ENCODE peak calls at places on chromosomes 12 and 14, in seven cellular contexts. V is HL-60; P is fibroblast of lung; G is substantia nigra; J is keratinocyte; E is brain microvascular endothelial cell; M is CD8-positive, alpha-beta T cell. H is an unnamed sample.

GRCh38 chr12:11756523-11756922 is 107.0 kb downstream of the ETV6 start:
- DNase-seq in V (no peak), P (no peak), G (no peak), J (no peak), E (no peak), M (no peak), H (no peak)

GRCh38 chr12:72271741-72272661 is at the start of gene TRHDE:
- DNase-seq in V (peak), P (peak), G (no peak), J (no peak), E (peak), M (no peak), H (peak)

GRCh38 chr12:92290016-92290685 is 144.5 kb upstream of the BTG1 start:
- DNase-seq in V (no peak), P (peak), G (no peak), J (no peak), E (peak), M (no peak), H (peak)

GRCh38 chr14:31993521-31993941 is 83.6 kb upstream of the ARHGAP5 start:
- DNase-seq in V (no peak), P (peak), G (no peak), J (no peak), E (peak), M (no peak), H (no peak)

GRCh38 chr12:69389836-69390235 is 30.3 kb downstream of the YEATS4 start:
- DNase-seq in V (no peak), P (peak), G (no peak), J (no peak), E (peak), M (no peak), H (no peak)

GRCh38 chr14:104436047-104436531 is 143.5 kb upstream of the C14orf180 start:
- DNase-seq in V (no peak), P (peak), G (no peak), J (no peak), E (peak), M (no peak), H (no peak)

GRCh38 chr12:774051-774614 is 21.8 kb downstream of the WNK1 start:
- DNase-seq in V (peak), P (no peak), G (no peak), J (no peak), E (no peak), M (no peak), H (no peak)

GRCh38 chr12:28569698-28570411 is 379.6 kb downstream of the CCDC91 start:
- DNase-seq in V (no peak), P (peak), G (no peak), J (no peak), E (peak), M (no peak), H (peak)

GRCh38 chr12:127230843-127231260 is 1036.1 kb upstream of the TMEM132C start:
- DNase-seq in V (no peak), P (peak), G (no peak), J (peak), E (peak), M (no peak), H (peak)

GRCh38 chr14:73457050-73457934 is 1.1 kb downstream of the NUMB start:
- DNase-seq in V (no peak), P (peak), G (no peak), J (no peak), E (no peak), M (no peak), H (peak)

GRCh38 chr12:122244565-122245371 is 18.9 kb upstream of the DIABLO start:
- DNase-seq in V (no peak), P (no peak), G (no peak), J (no peak), E (no peak), M (no peak), H (no peak)

GRCh38 chr12:130186101-130186465 is 23.8 kb downstream of the FZD10 start:
- DNase-seq in V (no peak), P (no peak), G (no peak), J (no peak), E (no peak), M (no peak), H (no peak)

GRCh38 chr12:126974779-126975178 is 1292.2 kb upstream of the TMEM132C start:
- DNase-seq in V (no peak), P (no peak), G (no peak), J (no peak), E (no peak), M (no peak), H (no peak)

GRCh38 chr12:12624479-12625120 is 12.9 kb downstream of the CREBL2 start:
- DNase-seq in V (no peak), P (no peak), G (no peak), J (no peak), E (no peak), M (no peak), H (no peak)

GRCh38 chr14:33716921-33717320 is 234.0 kb downstream of the EGLN3 start:
- DNase-seq in V (no peak), P (peak), G (no peak), J (no peak), E (no peak), M (no peak), H (no peak)

GRCh38 chr12:25775968-25776367 is 182.5 kb upstream of the RASSF8 start:
- DNase-seq in V (no peak), P (no peak), G (no peak), J (peak), E (peak), M (no peak), H (peak)

GRCh38 chr12:47828967-47829482 is 9.3 kb upstream of the HDAC7 start:
- DNase-seq in V (peak), P (peak), G (no peak), J (no peak), E (no peak), M (no peak), H (peak)

GRCh38 chr14:49593016-49593415 is 5.7 kb upstream of the LRR1 start:
- DNase-seq in V (no peak), P (peak), G (no peak), J (no peak), E (peak), M (no peak), H (no peak)

GRCh38 chr12:65695077-65695865 is 129.0 kb upstream of the HMGA2 start:
- DNase-seq in V (no peak), P (peak), G (no peak), J (peak), E (peak), M (no peak), H (peak)

GRCh38 chr12:92943482-92944250 is 14.6 kb upstream of the EEA1 start:
- DNase-seq in V (no peak), P (peak), G (no peak), J (no peak), E (no peak), M (no peak), H (no peak)

GRCh38 chr12:53569174-53569557 is 57.0 kb downstream of the ATF7 start:
- DNase-seq in V (no peak), P (peak), G (no peak), J (no peak), E (peak), M (no peak), H (no peak)

GRCh38 chr12:100141666-100141997 is 1.0 kb downstream of the BLTP3B start:
- DNase-seq in V (peak), P (peak), G (no peak), J (no peak), E (peak), M (no peak), H (peak)

GRCh38 chr14:65079788-65080187 is 22.5 kb downstream of the MAX start:
- DNase-seq in V (no peak), P (no peak), G (no peak), J (no peak), E (no peak), M (no peak), H (no peak)

GRCh38 chr12:132146772-132147422 is 2.6 kb downstream of the NOC4L start:
- DNase-seq in V (no peak), P (no peak), G (no peak), J (no peak), E (no peak), M (no peak), H (no peak)

GRCh38 chr14:61812347-61813100 is 50.3 kb downstream of the SNAPC1 start:
- DNase-seq in V (no peak), P (peak), G (no peak), J (no peak), E (no peak), M (no peak), H (peak)

GRCh38 chr12:26460361-26460760 is 265.0 kb downstream of the SSPN start:
- DNase-seq in V (peak), P (no peak), G (no peak), J (no peak), E (no peak), M (no peak), H (no peak)

GRCh38 chr14:95153866-95154265 is 3.5 kb downstream of the DICER1 start:
- DNase-seq in V (no peak), P (no peak), G (no peak), J (no peak), E (no peak), M (no peak), H (no peak)

GRCh38 chr12:51954465-51955361 is 3.2 kb downstream of the ACVR1B start:
- DNase-seq in V (peak), P (no peak), G (no peak), J (no peak), E (no peak), M (no peak), H (peak)

GRCh38 chr14:77098470-77099353 is 654 bp downstream of the CIPC start:
- DNase-seq in V (no peak), P (no peak), G (peak), J (no peak), E (no peak), M (no peak), H (no peak)

GRCh38 chr14:72643317-72643801 is 250.5 kb downstream of the DPF3 start:
- DNase-seq in V (no peak), P (peak), G (no peak), J (peak), E (peak), M (no peak), H (peak)

GRCh38 chr12:111569363-111570089 is 29.6 kb downstream of the ATXN2 start:
- DNase-seq in V (no peak), P (no peak), G (no peak), J (no peak), E (no peak), M (no peak), H (no peak)

GRCh38 chr14:77143071-77143470 is 1.5 kb upstream of the ZDHHC22 start:
- DNase-seq in V (no peak), P (no peak), G (no peak), J (no peak), E (no peak), M (no peak), H (no peak)

GRCh38 chr12:116697305-116698130 is 40.4 kb downstream of the SPRING1 start:
- DNase-seq in V (peak), P (no peak), G (no peak), J (no peak), E (no peak), M (no peak), H (no peak)

GRCh38 chr12:101115326-101115725 is 94.7 kb downstream of the SLC5A8 start:
- DNase-seq in V (no peak), P (no peak), G (no peak), J (no peak), E (no peak), M (no peak), H (no peak)

GRCh38 chr12:34396861-34397590 is 374.7 kb downstream of the ALG10 start:
- DNase-seq in V (no peak), P (no peak), G (no peak), J (no peak), E (no peak), M (no peak), H (no peak)

GRCh38 chr12:127162902-127163301 is 1104.1 kb upstream of the TMEM132C start:
- DNase-seq in V (no peak), P (peak), G (no peak), J (no peak), E (peak), M (peak), H (peak)

GRCh38 chr12:41514050-41514449 is 325.9 kb downstream of the PDZRN4 start:
- DNase-seq in V (no peak), P (peak), G (no peak), J (no peak), E (no peak), M (no peak), H (no peak)

GRCh38 chr14:52494444-52494843 is 57.9 kb downstream of the TXNDC16 start:
- DNase-seq in V (no peak), P (no peak), G (no peak), J (no peak), E (no peak), M (no peak), H (no peak)

GRCh38 chr12:106084048-106084671 is 54.6 kb downstream of the NUAK1 start:
- DNase-seq in V (no peak), P (peak), G (no peak), J (no peak), E (peak), M (no peak), H (peak)

GRCh38 chr12:66241061-66242043 is 52.3 kb downstream of the IRAK3 start:
- DNase-seq in V (peak), P (peak), G (no peak), J (no peak), E (peak), M (no peak), H (peak)

GRCh38 chr14:58541623-58542022 is 96.1 kb upstream of the DACT1 start:
- DNase-seq in V (no peak), P (no peak), G (no peak), J (no peak), E (no peak), M (no peak), H (no peak)

GRCh38 chr14:58536975-58537374 is 100.8 kb upstream of the DACT1 start:
- DNase-seq in V (no peak), P (no peak), G (no peak), J (no peak), E (no peak), M (no peak), H (no peak)

GRCh38 chr14:58535084-58535483 is 102.7 kb upstream of the DACT1 start:
- DNase-seq in V (no peak), P (peak), G (no peak), J (no peak), E (peak), M (no peak), H (no peak)

GRCh38 chr14:58540693-58541092 is 97.1 kb upstream of the DACT1 start:
- DNase-seq in V (no peak), P (no peak), G (no peak), J (no peak), E (no peak), M (no peak), H (no peak)
- H3K27ac ChIP-seq in V (no peak), P (no peak), G (no peak), J (no peak), E (no peak), M (no peak), H (no peak)

GRCh38 chr12:118373628-118374027 is 921 bp upstream of the TAOK3 start:
- DNase-seq in V (no peak), P (no peak), G (no peak), J (no peak), E (no peak), M (no peak), H (no peak)
- H3K27ac ChIP-seq in V (peak), P (no peak), G (peak), J (peak), E (no peak), M (peak), H (peak)

GRCh38 chr14:36066636-36067035 is 109.9 kb downstream of the PTCSC3 start:
- DNase-seq in V (no peak), P (no peak), G (no peak), J (peak), E (no peak), M (no peak), H (peak)

GRCh38 chr14:36067428-36068187 is 108.9 kb downstream of the PTCSC3 start:
- DNase-seq in V (no peak), P (no peak), G (no peak), J (no peak), E (no peak), M (no peak), H (no peak)

GRCh38 chr14:36068777-36069534 is 107.6 kb downstream of the PTCSC3 start:
- DNase-seq in V (no peak), P (peak), G (no peak), J (peak), E (peak), M (no peak), H (peak)

GRCh38 chr14:36070056-36071043 is 106.2 kb downstream of the PTCSC3 start:
- DNase-seq in V (peak), P (peak), G (no peak), J (peak), E (peak), M (no peak), H (peak)

GRCh38 chr14:36069535-36069900 is 107.0 kb downstream of the PTCSC3 start:
- DNase-seq in V (peak), P (peak), G (no peak), J (peak), E (peak), M (no peak), H (peak)
- H3K27ac ChIP-seq in V (no peak), P (no peak), G (no peak), J (peak), E (no peak), M (no peak), H (peak)

DNA sequence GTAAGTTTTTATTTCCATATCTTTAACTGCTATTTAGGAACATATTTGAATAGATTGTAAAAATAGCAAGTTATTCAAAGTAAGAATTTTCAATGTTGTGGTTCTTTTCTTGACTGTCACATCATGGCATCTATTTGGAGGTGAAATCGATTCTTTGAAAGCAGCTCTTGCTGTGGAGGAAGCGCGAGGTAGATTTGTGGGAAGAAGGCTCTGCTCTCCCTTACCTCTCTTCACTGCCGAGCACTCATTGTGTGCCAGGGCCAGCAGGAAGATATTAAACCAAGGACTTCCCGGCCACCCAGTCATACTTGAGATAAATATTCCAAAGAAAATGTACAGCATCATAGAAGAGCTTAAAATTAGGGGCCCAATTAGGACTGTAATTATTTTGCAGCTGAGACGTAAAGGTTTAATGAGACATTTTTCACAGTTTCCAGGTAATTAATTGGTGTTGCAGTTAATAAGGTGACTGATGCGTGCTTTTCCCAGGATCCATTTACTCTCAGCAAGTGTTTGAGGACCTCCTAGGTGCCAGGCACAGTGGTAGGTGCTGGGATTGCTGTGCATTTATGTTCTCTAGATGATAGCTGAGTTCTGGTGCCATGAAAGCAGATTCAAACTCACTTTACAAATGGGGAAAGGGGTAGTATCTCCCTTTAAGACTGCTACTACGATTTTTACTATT is 89.2 kb upstream of the DYNC1H1 start:
- DNase-seq in V (no peak), P (no peak), G (no peak), J (no peak), E (no peak), M (no peak), H (no peak)
- H3K27ac ChIP-seq in V (peak), P (no peak), G (no peak), J (no peak), E (no peak), M (peak), H (no peak)

DNA sequence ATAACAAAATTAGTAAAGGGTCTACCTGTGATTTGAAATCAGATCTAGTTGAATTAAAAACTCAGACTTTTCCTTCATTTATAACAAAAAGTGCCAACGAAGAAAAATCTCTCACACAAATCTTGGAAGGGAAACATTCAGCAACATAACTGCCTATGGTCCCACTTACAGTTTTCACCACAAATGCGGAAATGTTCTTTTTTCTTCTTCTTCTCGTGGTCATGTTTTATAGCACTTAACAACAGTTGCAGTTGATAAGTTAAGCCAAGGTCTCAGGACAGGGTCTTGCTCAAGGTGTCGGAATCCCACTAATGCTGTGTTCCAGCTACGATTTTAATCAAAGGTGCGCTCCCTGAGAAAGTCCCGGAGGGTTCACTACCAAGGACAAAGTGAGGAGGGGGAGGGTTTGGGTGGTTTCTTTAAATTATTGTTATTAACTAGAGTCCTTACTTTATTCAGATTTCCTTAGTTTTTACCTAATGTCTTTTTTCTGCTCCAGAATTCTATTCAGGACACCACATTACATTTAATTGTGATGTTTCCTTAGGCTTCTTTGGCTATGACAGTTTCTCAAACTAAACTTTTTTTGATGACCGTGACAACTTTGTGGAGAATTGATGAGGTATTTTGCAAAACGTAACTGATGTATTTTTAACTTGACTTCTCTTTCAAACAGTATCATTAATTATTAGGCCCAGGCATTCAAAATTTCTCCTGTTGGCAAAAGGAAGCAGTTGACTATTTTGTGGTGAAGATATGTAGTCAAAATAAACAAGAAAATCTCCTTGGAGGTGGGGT is 10.3 kb downstream of the RNASE6 start:
- DNase-seq in V (no peak), P (no peak), G (no peak), J (no peak), E (no peak), M (no peak), H (no peak)
- H3K27ac ChIP-seq in V (no peak), P (no peak), G (no peak), J (no peak), E (no peak), M (no peak), H (no peak)

GRCh38 chr12:22653790-22654189 is 28.8 kb downstream of the ETNK1 start:
- DNase-seq in V (no peak), P (no peak), G (no peak), J (no peak), E (no peak), M (no peak), H (peak)

GRCh38 chr12:22656376-22656775 is 31.4 kb downstream of the ETNK1 start:
- DNase-seq in V (no peak), P (no peak), G (no peak), J (no peak), E (no peak), M (no peak), H (no peak)

GRCh38 chr12:22657538-22657937 is 32.6 kb downstream of the ETNK1 start:
- DNase-seq in V (no peak), P (peak), G (no peak), J (no peak), E (peak), M (no peak), H (peak)

GRCh38 chr12:22658214-22658613 is 33.2 kb downstream of the ETNK1 start:
- DNase-seq in V (no peak), P (peak), G (no peak), J (peak), E (peak), M (no peak), H (peak)

DNA sequence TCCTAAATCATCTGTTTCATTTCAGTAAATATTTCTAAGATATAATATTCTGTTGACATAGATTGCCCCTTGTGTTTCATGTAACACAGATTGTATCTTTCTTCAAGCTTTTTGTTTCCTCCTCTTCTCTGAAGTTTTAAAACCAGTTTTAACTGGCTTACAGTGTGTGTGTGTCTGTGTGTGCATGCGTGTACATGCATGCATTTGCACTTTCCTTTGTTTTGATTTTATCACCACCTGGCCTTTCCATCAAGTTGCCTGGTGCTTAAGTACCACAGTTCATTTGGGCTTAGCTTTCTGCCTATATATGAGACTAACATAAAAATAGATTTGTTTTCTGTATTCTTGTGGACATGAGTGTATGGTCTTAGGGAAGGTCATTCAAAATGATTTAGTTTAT is 31.9 kb downstream of the ETNK1 start:
- DNase-seq in V (no peak), P (no peak), G (no peak), J (no peak), E (no peak), M (no peak), H (peak)
- H3K27ac ChIP-seq in V (no peak), P (no peak), G (no peak), J (peak), E (no peak), M (no peak), H (peak)

H was measured in mammary epithelial cell.